ENCODE peak calls at places on chromosome 13, in five cellular contexts. M is esophagus squamous epithelium, S is breast epithelium, Z is T-helper 2 cell, V is fibroblast of pulmonary artery. R is an unnamed sample.

GRCh38 chr13:34708914-34709313 is 233.2 kb upstream of the NBEA start:
- DNase-seq in Z (no peak), V (no peak), M (no peak), S (no peak), R (no peak)

GRCh38 chr13:92716749-92717148 is 509.9 kb upstream of the GPC6 start:
- DNase-seq in Z (no peak), V (peak), S (no peak), M (no peak), R (peak)

GRCh38 chr13:59997976-59998375 is 165.8 kb downstream of the DIAPH3 start:
- DNase-seq in Z (no peak), S (no peak), V (no peak), M (no peak), R (no peak)

GRCh38 chr13:40776232-40776631 is 5.2 kb upstream of the MRPS31 start:
- DNase-seq in V (no peak), M (no peak), Z (no peak), S (no peak), R (no peak)

GRCh38 chr13:20401586-20401957 is 124.1 kb downstream of the CRYL1 start:
- DNase-seq in M (no peak), Z (no peak), V (no peak), S (no peak), R (no peak)

GRCh38 chr13:73989244-73989843 is 144.9 kb downstream of the KLF12 start:
- DNase-seq in M (no peak), V (no peak), Z (no peak), S (no peak), R (no peak)

GRCh38 chr13:34779171-34779570 is 162.9 kb upstream of the NBEA start:
- DNase-seq in M (no peak), Z (no peak), S (no peak), V (peak), R (no peak)

GRCh38 chr13:63408227-63409202 is 1992.9 kb upstream of the PCDH20 start:
- DNase-seq in M (no peak), S (no peak), V (peak), Z (no peak), R (no peak)

GRCh38 chr13:34207334-34207733 is 389.4 kb downstream of the RFC3 start:
- DNase-seq in M (no peak), Z (no peak), V (peak), S (no peak), R (peak)

GRCh38 chr13:112983428-112984196 is 14.6 kb downstream of the MCF2L start:
- DNase-seq in M (no peak), S (no peak), V (no peak), Z (no peak), R (no peak)

GRCh38 chr13:106038752-106039151 is 496.7 kb downstream of the EFNB2 start:
- DNase-seq in V (peak), S (no peak), Z (no peak), M (no peak), R (peak)

GRCh38 chr13:67156718-67157049 is 73.5 kb downstream of the PCDH9 start:
- DNase-seq in V (no peak), S (no peak), Z (no peak), M (no peak), R (no peak)

R was measured in GM04504.